ENCODE peak calls at places on chromosome 5, in six cellular contexts. One of them, this sample, is unnamed. For H3K4me1, the result is how much of the 10 kb centered on the place peaks cover.

GRCh38 chr5:126004636-126005035 is 418.6 kb upstream of the GRAMD2B start:
- DNase-seq in endodermal cell: no peak
- DNase-seq in cardiac muscle cell: no peak
- DNase-seq in tibial nerve: no peak
- DNase-seq in astrocyte: no peak
- DNase-seq in neuronal stem cell: no peak
- DNase-seq in this sample: no peak

GRCh38 chr5:131400585-131400984 is 136.7 kb downstream of the CDC42SE2 start:
- DNase-seq in astrocyte: no peak
- DNase-seq in tibial nerve: no peak
- DNase-seq in cardiac muscle cell: no peak
- DNase-seq in neuronal stem cell: no peak
- DNase-seq in endodermal cell: no peak
- DNase-seq in this sample: no peak

GRCh38 chr5:65867509-65868195 is 58.7 kb upstream of the ERBIN start:
- DNase-seq in tibial nerve: no peak
- DNase-seq in neuronal stem cell: no peak
- DNase-seq in astrocyte: peak
- DNase-seq in cardiac muscle cell: no peak
- DNase-seq in endodermal cell: no peak
- DNase-seq in this sample: no peak

GRCh38 chr5:32206799-32207634 is 32.9 kb upstream of the GOLPH3 start:
- DNase-seq in tibial nerve: no peak
- DNase-seq in endodermal cell: no peak
- DNase-seq in neuronal stem cell: no peak
- DNase-seq in astrocyte: no peak
- DNase-seq in cardiac muscle cell: no peak
- DNase-seq in this sample: no peak

GRCh38 chr5:149596712-149597111 is 15.4 kb downstream of the ARHGEF37 start:
- DNase-seq in cardiac muscle cell: no peak
- DNase-seq in neuronal stem cell: no peak
- DNase-seq in tibial nerve: no peak
- DNase-seq in astrocyte: no peak
- DNase-seq in endodermal cell: peak
- DNase-seq in this sample: no peak

GRCh38 chr5:77906806-77907205 is 130.7 kb upstream of the TBCA start:
- DNase-seq in cardiac muscle cell: no peak
- DNase-seq in astrocyte: peak
- DNase-seq in neuronal stem cell: no peak
- DNase-seq in tibial nerve: no peak
- DNase-seq in endodermal cell: no peak
- DNase-seq in this sample: no peak

GRCh38 chr5:167652690-167653089 is 638.8 kb upstream of the WWC1 start:
- DNase-seq in cardiac muscle cell: no peak
- DNase-seq in tibial nerve: no peak
- DNase-seq in neuronal stem cell: no peak
- DNase-seq in astrocyte: peak
- DNase-seq in endodermal cell: no peak
- DNase-seq in this sample: no peak

GRCh38 chr5:9653811-9654210 is 23.7 kb upstream of the TAS2R1 start:
- DNase-seq in cardiac muscle cell: peak
- DNase-seq in neuronal stem cell: no peak
- DNase-seq in astrocyte: peak
- DNase-seq in endodermal cell: no peak
- DNase-seq in tibial nerve: no peak
- DNase-seq in this sample: no peak

GRCh38 chr5:5270958-5271605 is 131.0 kb downstream of the ADAMTS16 start:
- DNase-seq in astrocyte: peak
- DNase-seq in endodermal cell: peak
- DNase-seq in neuronal stem cell: peak
- DNase-seq in tibial nerve: peak
- DNase-seq in cardiac muscle cell: peak
- DNase-seq in this sample: no peak

GRCh38 chr5:12522116-12522515 is 617.9 kb upstream of the CTNND2 start:
- DNase-seq in neuronal stem cell: no peak
- DNase-seq in astrocyte: peak
- DNase-seq in tibial nerve: no peak
- DNase-seq in endodermal cell: no peak
- DNase-seq in cardiac muscle cell: no peak
- DNase-seq in this sample: no peak

GRCh38 chr5:111580956-111581355 is 68.6 kb upstream of the STARD4 start:
- DNase-seq in neuronal stem cell: no peak
- DNase-seq in endodermal cell: no peak
- DNase-seq in astrocyte: no peak
- DNase-seq in cardiac muscle cell: no peak
- DNase-seq in tibial nerve: no peak
- DNase-seq in this sample: no peak

GRCh38 chr5:178612299-178612698 is 14.6 kb downstream of the CLK4 start:
- DNase-seq in astrocyte: no peak
- DNase-seq in neuronal stem cell: no peak
- DNase-seq in tibial nerve: no peak
- DNase-seq in cardiac muscle cell: no peak
- DNase-seq in endodermal cell: no peak
- DNase-seq in this sample: no peak

GRCh38 chr5:1118738-1119137 is 6.9 kb upstream of the SLC12A7 start:
- DNase-seq in astrocyte: no peak
- DNase-seq in neuronal stem cell: no peak
- DNase-seq in tibial nerve: no peak
- DNase-seq in cardiac muscle cell: no peak
- DNase-seq in endodermal cell: no peak
- DNase-seq in this sample: no peak
- H3K27ac ChIP-seq in astrocyte: no peak
- H3K27ac ChIP-seq in neuronal stem cell: no peak
- H3K27ac ChIP-seq in tibial nerve: no peak
- H3K27ac ChIP-seq in cardiac muscle cell: peak
- H3K27ac ChIP-seq in endodermal cell: no peak
- H3K27ac ChIP-seq in this sample: no peak

GRCh38 chr5:140244525-140245025 is 58.3 kb downstream of the PFDN1 start:
- DNase-seq in cardiac muscle cell: peak
- DNase-seq in endodermal cell: peak
- DNase-seq in neuronal stem cell: peak
- DNase-seq in astrocyte: peak
- DNase-seq in tibial nerve: peak
- DNase-seq in this sample: peak
- H3K4me1 ChIP-seq in cardiac muscle cell: under half
- H3K4me1 ChIP-seq in endodermal cell: under half
- H3K4me1 ChIP-seq in neuronal stem cell: under half
- H3K4me1 ChIP-seq in astrocyte: under half
- H3K4me1 ChIP-seq in tibial nerve: half or more
- H3K4me1 ChIP-seq in this sample: under half

DNA sequence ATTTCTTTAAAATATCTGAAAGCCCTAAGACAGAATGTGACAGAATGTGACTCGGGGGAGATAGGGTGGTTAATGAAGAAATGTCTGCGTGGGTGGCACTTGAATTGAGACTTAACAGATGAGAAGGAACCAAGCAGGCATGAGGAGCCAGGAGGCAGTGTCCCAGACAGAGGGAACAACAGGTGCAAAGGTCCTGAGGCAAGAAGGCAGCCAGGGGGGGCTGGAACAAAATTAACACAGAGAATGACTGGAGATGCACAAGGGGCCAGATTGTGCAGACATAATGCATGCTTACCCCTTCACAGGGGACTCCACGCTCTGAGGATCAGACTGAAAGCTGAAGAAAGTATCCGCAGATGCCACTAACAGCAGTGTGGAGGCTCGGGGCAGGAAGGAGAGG is 1.7 kb downstream of the LMAN2 start:
- DNase-seq in endodermal cell: no peak
- DNase-seq in tibial nerve: no peak
- DNase-seq in cardiac muscle cell: no peak
- DNase-seq in neuronal stem cell: no peak
- DNase-seq in astrocyte: no peak
- DNase-seq in this sample: no peak
- H3K4me3 ChIP-seq in endodermal cell: peak
- H3K4me3 ChIP-seq in tibial nerve: no peak
- H3K4me3 ChIP-seq in cardiac muscle cell: peak
- H3K4me3 ChIP-seq in neuronal stem cell: no peak
- H3K4me3 ChIP-seq in astrocyte: no peak
- H3K4me3 ChIP-seq in this sample: no peak

DNA sequence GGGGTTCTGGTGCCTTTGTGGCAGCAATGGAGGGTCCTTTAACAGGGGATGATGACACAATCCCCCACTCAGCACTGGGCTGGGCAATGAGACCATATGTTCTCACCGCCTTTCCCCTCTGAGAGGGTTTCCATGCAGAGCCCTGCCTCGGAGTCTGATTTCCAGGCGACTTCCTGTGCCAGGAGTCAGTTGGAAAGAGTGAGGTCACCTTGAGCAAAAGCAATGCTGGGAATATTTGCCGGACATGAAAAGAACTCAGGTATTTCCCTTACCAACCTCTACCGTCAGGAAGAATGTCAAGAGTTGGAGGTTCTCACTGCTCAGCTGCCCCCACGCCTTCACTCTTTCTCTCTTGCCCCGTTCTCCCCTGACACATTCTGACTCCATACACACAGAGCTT is 284.2 kb upstream of the IRX1 start:
- DNase-seq in endodermal cell: peak
- DNase-seq in astrocyte: peak
- DNase-seq in tibial nerve: no peak
- DNase-seq in neuronal stem cell: no peak
- DNase-seq in cardiac muscle cell: no peak
- DNase-seq in this sample: no peak
- H3K27ac ChIP-seq in endodermal cell: peak
- H3K27ac ChIP-seq in astrocyte: peak
- H3K27ac ChIP-seq in tibial nerve: peak
- H3K27ac ChIP-seq in neuronal stem cell: no peak
- H3K27ac ChIP-seq in cardiac muscle cell: no peak
- H3K27ac ChIP-seq in this sample: no peak

DNA sequence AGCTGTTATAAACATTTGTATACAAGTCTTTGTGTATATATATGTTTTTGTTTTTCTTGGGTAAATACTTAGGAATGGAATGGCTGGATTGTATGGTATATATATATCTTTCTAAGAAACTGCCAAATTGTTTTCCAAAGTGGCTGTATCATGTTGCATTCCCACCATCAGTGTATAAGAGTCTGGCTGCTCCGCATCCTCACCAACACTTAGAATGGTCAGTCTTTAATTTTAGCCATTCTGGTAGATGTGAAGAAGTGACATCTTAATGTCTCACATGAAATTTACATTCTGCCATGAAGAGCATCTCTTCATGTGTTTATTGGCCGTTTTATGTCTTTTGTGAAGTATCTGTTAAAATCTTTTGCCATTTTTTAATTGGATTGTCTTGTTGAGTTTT is 31.9 kb downstream of the GALNT10 start:
- DNase-seq in astrocyte: no peak
- DNase-seq in endodermal cell: no peak
- DNase-seq in tibial nerve: no peak
- DNase-seq in cardiac muscle cell: no peak
- DNase-seq in neuronal stem cell: no peak
- DNase-seq in this sample: no peak
- H3K4me1 ChIP-seq in astrocyte: under half
- H3K4me1 ChIP-seq in endodermal cell: under half
- H3K4me1 ChIP-seq in tibial nerve: under half
- H3K4me1 ChIP-seq in cardiac muscle cell: under half
- H3K4me1 ChIP-seq in neuronal stem cell: under half
- H3K4me1 ChIP-seq in this sample: under half

DNA sequence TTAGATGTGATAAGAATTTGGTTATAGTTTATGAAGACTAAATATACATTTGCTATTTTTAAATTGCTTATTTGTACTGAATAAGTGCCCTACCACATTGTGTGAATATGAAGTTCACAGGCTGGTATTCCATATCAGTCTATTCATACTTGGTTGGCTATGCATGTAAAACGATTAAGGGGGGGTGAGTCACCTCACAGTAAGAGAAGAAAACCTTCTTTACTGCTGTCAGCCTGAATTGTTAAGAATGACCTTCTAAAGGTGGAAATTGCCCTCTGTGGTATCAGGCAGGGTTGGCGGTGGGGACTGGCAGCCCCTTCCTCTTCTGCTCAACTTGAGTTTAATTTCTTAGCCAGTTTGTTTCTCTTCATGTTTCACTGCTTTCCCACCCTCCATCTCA is 127.0 kb upstream of the RPS23 start:
- DNase-seq in astrocyte: peak
- DNase-seq in endodermal cell: no peak
- DNase-seq in cardiac muscle cell: no peak
- DNase-seq in tibial nerve: no peak
- DNase-seq in neuronal stem cell: no peak
- DNase-seq in this sample: no peak
- H3K4me3 ChIP-seq in astrocyte: no peak
- H3K4me3 ChIP-seq in endodermal cell: no peak
- H3K4me3 ChIP-seq in cardiac muscle cell: no peak
- H3K4me3 ChIP-seq in tibial nerve: no peak
- H3K4me3 ChIP-seq in neuronal stem cell: no peak
- H3K4me3 ChIP-seq in this sample: no peak

GRCh38 chr5:36172593-36172992 is 20.7 kb downstream of the SKP2 start:
- DNase-seq in neuronal stem cell: no peak
- DNase-seq in astrocyte: no peak
- DNase-seq in tibial nerve: no peak
- DNase-seq in cardiac muscle cell: no peak
- DNase-seq in endodermal cell: no peak
- DNase-seq in this sample: no peak
- H3K27ac ChIP-seq in neuronal stem cell: no peak
- H3K27ac ChIP-seq in astrocyte: no peak
- H3K27ac ChIP-seq in tibial nerve: no peak
- H3K27ac ChIP-seq in cardiac muscle cell: no peak
- H3K27ac ChIP-seq in endodermal cell: no peak
- H3K27ac ChIP-seq in this sample: no peak

DNA sequence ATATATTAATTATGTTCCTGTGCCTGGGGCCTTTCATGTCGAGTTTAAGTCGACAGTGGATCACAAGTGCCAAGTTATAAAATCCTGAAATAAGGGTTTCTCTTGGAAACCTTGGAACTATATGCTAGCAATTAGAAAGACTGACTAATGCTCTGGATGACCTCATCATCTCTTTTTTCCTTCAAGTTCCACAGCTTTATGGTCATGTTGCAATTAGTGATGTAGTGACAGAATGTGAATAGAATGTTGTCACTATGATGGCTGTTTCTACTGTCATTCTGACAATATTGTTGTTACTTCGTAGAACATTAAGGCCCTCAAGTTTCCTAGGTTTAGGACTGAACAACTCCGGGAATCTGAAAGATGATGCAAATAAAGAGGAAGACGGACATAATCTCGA is 368.0 kb upstream of the SEMA6A start:
- DNase-seq in tibial nerve: no peak
- DNase-seq in neuronal stem cell: no peak
- DNase-seq in astrocyte: no peak
- DNase-seq in endodermal cell: no peak
- DNase-seq in cardiac muscle cell: no peak
- DNase-seq in this sample: no peak
- H3K4me1 ChIP-seq in tibial nerve: under half
- H3K4me1 ChIP-seq in neuronal stem cell: under half
- H3K4me1 ChIP-seq in astrocyte: under half
- H3K4me1 ChIP-seq in endodermal cell: under half
- H3K4me1 ChIP-seq in cardiac muscle cell: under half
- H3K4me1 ChIP-seq in this sample: under half

This sample was measured in effector memory CD4-positive, alpha-beta T cell.